ENCODE peak calls at places on chromosomes 7 and 10, in ten cellular contexts. S is PC-3, A is GM23248, J is osteocyte, I is WTC11, P is SW480, V is nucleus accumbens, Y is dermis microvascular lymphatic vessel endothelial cell, Z is left colon, C is HEK293T. N is an unnamed sample.

GRCh38 chr7:106265133-106265532 is 19.6 kb downstream of the NAMPT start:
- DNase-seq in S (no peak), A (no peak), J (no peak), I (no peak), P (no peak), V (no peak), Y (no peak), Z (no peak), C (no peak), N (no peak)

GRCh38 chr10:103295391-103296044 is 18.6 kb downstream of the INA start:
- DNase-seq in S (peak; percentile 63), A (peak; percentile 76), J (no peak), I (no peak), P (peak; percentile 13), V (no peak), Y (no peak), Z (no peak), C (no peak), N (no peak)

GRCh38 chr7:27434729-27435400 is 192.3 kb downstream of the EVX1 start:
- DNase-seq in S (peak; percentile 6), A (peak; percentile 22), J (no peak), I (no peak), P (no peak), V (no peak), Y (no peak), Z (no peak), C (no peak), N (no peak)

GRCh38 chr7:30225863-30226361 is 58.5 kb upstream of the ZNRF2 start:
- DNase-seq in S (peak; percentile 90), A (peak; percentile 53), J (no peak), I (no peak), P (peak; percentile 93), V (peak; percentile 50), Y (no peak), Z (peak; percentile 82), C (no peak), N (no peak)

GRCh38 chr10:11178606-11179221 is 161.0 kb downstream of the CELF2 start:
- DNase-seq in S (no peak), A (no peak), J (no peak), I (no peak), P (no peak), V (peak; percentile 33), Y (no peak), Z (peak; percentile 71), C (no peak), N (peak; percentile 60)

GRCh38 chr10:132889556-132889955 is 52.8 kb downstream of the CFAP46 start:
- DNase-seq in S (no peak), A (no peak), J (no peak), I (peak; percentile 5), P (no peak), V (no peak), Y (no peak), Z (peak; percentile 3), C (no peak), N (no peak)

GRCh38 chr7:104903044-104903443 is 111.0 kb upstream of the KMT2E start:
- DNase-seq in S (no peak), A (peak; percentile 56), J (no peak), I (no peak), P (no peak), V (no peak), Y (no peak), Z (no peak), C (no peak), N (no peak)

GRCh38 chr7:24858108-24858977 is 101.1 kb upstream of the GSDME start:
- DNase-seq in S (no peak), A (no peak), J (no peak), I (no peak), P (no peak), V (no peak), Y (no peak), Z (no peak), C (no peak), N (no peak)

GRCh38 chr10:122878799-122879338 is 512 bp downstream of the FAM24B start:
- DNase-seq in S (peak; percentile 19), A (peak; percentile 41), J (no peak), I (no peak), P (no peak), V (no peak), Y (no peak), Z (no peak), C (no peak), N (no peak)

GRCh38 chr7:519974-520458 is 370 bp upstream of the PDGFA start:
- DNase-seq in S (peak; percentile 57), A (peak; percentile 83), J (peak; percentile 92), I (peak; percentile 78), P (peak; percentile 92), V (peak; percentile 26), Y (no peak), Z (no peak), C (peak; percentile 60), N (no peak)

GRCh38 chr10:33094263-33095051 is 136.4 kb upstream of the ITGB1 start:
- DNase-seq in S (no peak), A (no peak), J (no peak), I (no peak), P (no peak), V (no peak), Y (no peak), Z (no peak), C (no peak), N (no peak)

GRCh38 chr10:58781873-58782488 is 269.3 kb downstream of the BICC1 start:
- DNase-seq in S (peak; percentile 93), A (peak; percentile 73), J (no peak), I (no peak), P (peak; percentile 40), V (no peak), Y (peak; percentile 7), Z (no peak), C (peak; percentile 30), N (no peak)

GRCh38 chr10:84903320-84903719 is 574.9 kb downstream of the CCSER2 start:
- DNase-seq in S (no peak), A (no peak), J (no peak), I (no peak), P (no peak), V (no peak), Y (no peak), Z (no peak), C (no peak), N (no peak)

GRCh38 chr10:15748137-15748536 is 28.4 kb upstream of the ITGA8 start:
- DNase-seq in S (no peak), A (no peak), J (no peak), I (no peak), P (no peak), V (no peak), Y (no peak), Z (no peak), C (no peak), N (no peak)

GRCh38 chr10:124069341-124069740 is 24.1 kb downstream of the CHST15 start:
- DNase-seq in S (no peak), A (no peak), J (no peak), I (no peak), P (no peak), V (no peak), Y (no peak), Z (no peak), C (no peak), N (no peak)

GRCh38 chr7:44615149-44615611 is 8.8 kb downstream of the OGDH start:
- DNase-seq in S (no peak), A (peak; percentile 67), J (no peak), I (no peak), P (no peak), V (no peak), Y (peak; percentile 62), Z (peak; percentile 71), C (no peak), N (no peak)

GRCh38 chr7:113137241-113137640 is 18.9 kb upstream of the SMIM30 start:
- DNase-seq in S (no peak), A (no peak), J (no peak), I (no peak), P (no peak), V (no peak), Y (no peak), Z (no peak), C (no peak), N (no peak)

GRCh38 chr7:107035446-107035845 is 9.1 kb upstream of the PRKAR2B start:
- DNase-seq in S (peak; percentile 68), A (peak; percentile 94), J (no peak), I (no peak), P (peak; percentile 47), V (no peak), Y (no peak), Z (no peak), C (no peak), N (no peak)

GRCh38 chr10:65320256-65321026 is 1605.4 kb upstream of the LRRTM3 start:
- DNase-seq in S (no peak), A (no peak), J (no peak), I (no peak), P (no peak), V (no peak), Y (no peak), Z (no peak), C (no peak), N (no peak)

GRCh38 chr10:74936577-74937445 is 110.4 kb downstream of the KAT6B start:
- DNase-seq in S (no peak), A (peak; percentile 35), J (no peak), I (no peak), P (no peak), V (no peak), Y (peak; percentile 12), Z (no peak), C (no peak), N (no peak)

GRCh38 chr10:133309720-133310398 is 1.1 kb downstream of the ZNF511 start:
- DNase-seq in S (peak; percentile 35), A (no peak), J (no peak), I (no peak), P (no peak), V (no peak), Y (no peak), Z (peak; percentile 76), C (no peak), N (no peak)

GRCh38 chr7:121475806-121476205 is 79.7 kb upstream of the FAM3C start:
- DNase-seq in S (no peak), A (no peak), J (no peak), I (no peak), P (no peak), V (no peak), Y (no peak), Z (peak; percentile 72), C (no peak), N (no peak)

GRCh38 chr10:48470893-48471805 is 133.7 kb downstream of the ARHGAP22 start:
- DNase-seq in S (no peak), A (peak; percentile 56), J (peak; percentile 79), I (no peak), P (no peak), V (no peak), Y (no peak), Z (no peak), C (peak; percentile 36), N (no peak)

GRCh38 chr10:18469125-18469524 is 182.3 kb downstream of the NSUN6 start:
- DNase-seq in S (no peak), A (no peak), J (no peak), I (no peak), P (no peak), V (no peak), Y (no peak), Z (no peak), C (no peak), N (no peak)

GRCh38 chr10:4195214-4195613 is 410.2 kb upstream of the KLF6 start:
- DNase-seq in S (peak; percentile 78), A (peak; percentile 64), J (no peak), I (no peak), P (no peak), V (no peak), Y (no peak), Z (no peak), C (no peak), N (no peak)

GRCh38 chr7:130393095-130393494 is 12.8 kb downstream of the CPA1 start:
- DNase-seq in S (no peak), A (peak; percentile 89), J (no peak), I (no peak), P (no peak), V (no peak), Y (no peak), Z (no peak), C (no peak), N (no peak)

GRCh38 chr7:116354546-116355422 is 144.4 kb downstream of the TES start:
- DNase-seq in S (peak; percentile 96), A (peak; percentile 98), J (peak; percentile 90), I (no peak), P (peak; percentile 79), V (no peak), Y (peak; percentile 94), Z (no peak), C (no peak), N (no peak)

GRCh38 chr10:110508806-110509544 is 11.3 kb downstream of the DUSP5 start:
- DNase-seq in S (no peak), A (no peak), J (no peak), I (no peak), P (no peak), V (no peak), Y (no peak), Z (no peak), C (no peak), N (no peak)

N was measured in NK-92 treated with Interleukin-12 subunit alpha and Interleukin-12 subunit beta, amount 100 ng/mL, for 24 hours.